ENCODE peak calls at places on chromosomes 2 and 18, in eight cellular contexts. C is T-helper 1 cell, K is cardiac fibroblast, T is PC-3, B is NCI-H345, Q is lower lobe of right lung, V is cardiac muscle cell, R is trophoblast cell. A is an unnamed sample.

GRCh38 chr2:85536479-85536878 is 2.5 kb upstream of the MAT2A start:
- DNase-seq in C (no peak), K (peak), T (peak), B (no peak), Q (no peak), V (no peak), R (no peak), A (no peak)

GRCh38 chr2:10449838-10450691 is 1.9 kb upstream of the ODC1 start:
- DNase-seq in C (no peak), K (peak), T (peak), B (no peak), Q (peak), V (no peak), R (peak), A (no peak)

GRCh38 chr2:201111096-201111495 is 4.9 kb upstream of the CFLAR start:
- DNase-seq in C (no peak), K (no peak), T (no peak), B (no peak), Q (no peak), V (no peak), R (no peak), A (no peak)

GRCh38 chr2:191150451-191151314 is at the start of gene STAT4:
- DNase-seq in C (peak), K (peak), T (peak), B (peak), Q (peak), V (peak), R (peak), A (peak)

GRCh38 chr2:57376985-57377384 is 669.6 kb upstream of the VRK2 start:
- DNase-seq in C (no peak), K (no peak), T (peak), B (peak), Q (no peak), V (peak), R (no peak), A (no peak)

GRCh38 chr2:225103737-225104141 is 61.5 kb upstream of the DOCK10 start:
- DNase-seq in C (no peak), K (peak), T (peak), B (no peak), Q (no peak), V (no peak), R (peak), A (no peak)

GRCh38 chr2:1480671-1481076 is 67.4 kb downstream of the TPO start:
- DNase-seq in C (no peak), K (no peak), T (no peak), B (no peak), Q (no peak), V (no peak), R (no peak), A (peak)

GRCh38 chr2:173075781-173076556 is at the start of gene MAP3K20:
- DNase-seq in C (peak), K (peak), T (peak), B (peak), Q (peak), V (peak), R (peak), A (peak)

GRCh38 chr2:12318427-12319057 is 398.2 kb upstream of the TRIB2 start:
- DNase-seq in C (no peak), K (no peak), T (peak), B (no peak), Q (no peak), V (no peak), R (peak), A (no peak)

GRCh38 chr2:208250401-208250800 is 4.5 kb downstream of the IDH1 start:
- DNase-seq in C (no peak), K (peak), T (peak), B (no peak), Q (no peak), V (no peak), R (peak), A (no peak)

GRCh38 chr2:240768216-240768615 is 51.8 kb downstream of the KIF1A start:
- DNase-seq in C (no peak), K (no peak), T (no peak), B (no peak), Q (no peak), V (no peak), R (no peak), A (no peak)

GRCh38 chr2:6771539-6772365 is 94.0 kb downstream of the CMPK2 start:
- DNase-seq in C (no peak), K (no peak), T (no peak), B (no peak), Q (no peak), V (no peak), R (no peak), A (no peak)

GRCh38 chr18:5603153-5603552 is 59.4 kb upstream of the EPB41L3 start:
- DNase-seq in C (no peak), K (no peak), T (no peak), B (no peak), Q (no peak), V (no peak), R (no peak), A (no peak)

GRCh38 chr18:41829648-41830516 is 125.2 kb upstream of the PIK3C3 start:
- DNase-seq in C (no peak), K (peak), T (peak), B (no peak), Q (no peak), V (no peak), R (no peak), A (no peak)

A was measured in spleen.